ENCODE peak calls at places on chromosomes 1 and 21, in eight cellular contexts. P is K562, I is frontal cortex, B is kidney tubule cell, R is GM04504, M is activated T-helper 1 cell treated with Interleukin-2 at 50 U/mL for 16 hours, A is EL, S is NCI-H146. U is an unnamed sample.

GRCh38 chr1:152143147-152143845 is 15.7 kb downstream of the RPTN start:
- DNase-seq in P (no peak), I (no peak), B (peak), S (no peak), R (no peak), A (no peak), M (no peak), U (no peak)

GRCh38 chr21:35026617-35027557 is 22.2 kb downstream of the RUNX1 start:
- DNase-seq in I (no peak), P (peak), R (no peak), B (peak), A (no peak), S (peak), M (peak), U (no peak)

GRCh38 chr1:41045740-41046139 is 24.2 kb upstream of the SLFNL1 start:
- DNase-seq in B (peak), M (no peak), P (no peak), A (no peak), I (no peak), R (peak), S (no peak), U (no peak)

GRCh38 chr1:114620419-114620818 is 39.0 kb upstream of the BCAS2 start:
- DNase-seq in I (no peak), B (no peak), M (no peak), R (no peak), A (no peak), P (no peak), S (no peak), U (no peak)

GRCh38 chr1:201181323-201181722 is 9.3 kb upstream of the IGFN1 start:
- DNase-seq in B (no peak), R (no peak), P (no peak), M (no peak), A (no peak), I (no peak), S (no peak), U (no peak)

GRCh38 chr1:31102501-31102950 is 37.0 kb upstream of the PUM1 start:
- DNase-seq in B (peak), A (peak), S (no peak), R (peak), P (no peak), I (no peak), M (no peak), U (peak)

GRCh38 chr1:119633575-119634325 is 14.3 kb downstream of the ZNF697 start:
- DNase-seq in A (no peak), I (no peak), P (no peak), B (no peak), R (no peak), M (no peak), S (no peak), U (no peak)

GRCh38 chr21:21084179-21084578 is 86.0 kb downstream of the NCAM2 start:
- DNase-seq in B (no peak), M (no peak), I (no peak), R (no peak), A (no peak), P (no peak), S (no peak), U (no peak)

GRCh38 chr1:202093856-202094255 is 28.9 kb upstream of the GPR37L1 start:
- DNase-seq in M (no peak), P (no peak), I (no peak), B (no peak), A (no peak), S (no peak), R (no peak), U (no peak)

GRCh38 chr1:118081387-118081786 is 103.6 kb downstream of the SPAG17 start:
- DNase-seq in I (no peak), S (no peak), M (no peak), B (no peak), A (no peak), P (no peak), R (no peak), U (no peak)

GRCh38 chr1:182357913-182358312 is 33.7 kb downstream of the GLUL start:
- DNase-seq in M (no peak), B (no peak), R (no peak), A (no peak), I (no peak), P (no peak), S (no peak), U (no peak)

GRCh38 chr1:71046891-71047634 is 553 bp downstream of the PTGER3 start:
- DNase-seq in I (no peak), A (no peak), M (no peak), P (peak), B (peak), S (peak), R (no peak), U (no peak)

GRCh38 chr21:42171091-42172053 is 47.6 kb upstream of the ABCG1 start:
- DNase-seq in A (no peak), B (peak), P (peak), I (no peak), R (no peak), M (no peak), S (peak), U (no peak)

GRCh38 chr1:33347650-33347992 is 26.7 kb upstream of the A3GALT2 start:
- DNase-seq in B (peak), I (no peak), M (no peak), R (no peak), S (no peak), P (peak), A (peak), U (no peak)